ENCODE peak calls at places on chromosomes 5 and 9, in six cellular contexts. H is B cell, S is left lung, Y is Peyer's patch, A is fibroblast of villous mesenchyme, G is K562. X is an unnamed sample.

GRCh38 chr5:55694152-55694830 is 17.8 kb downstream of the SLC38A9 start:
- DNase-seq in H (no peak), S (no peak), Y (no peak), A (peak), G (no peak), X (peak)

GRCh38 chr5:172559004-172559932 is 81.8 kb upstream of the NEURL1B start:
- DNase-seq in H (no peak), S (no peak), Y (no peak), A (peak), G (no peak), X (no peak)

GRCh38 chr5:175878544-175879438 is 7.4 kb downstream of the CPLX2 start:
- DNase-seq in H (no peak), S (peak), Y (no peak), A (no peak), G (peak), X (no peak)

GRCh38 chr9:128969491-128969890 is 22.0 kb downstream of the NUP188 start:
- DNase-seq in H (no peak), S (no peak), Y (no peak), A (peak), G (no peak), X (no peak)

GRCh38 chr5:58077387-58077786 is 382.5 kb downstream of the PLK2 start:
- DNase-seq in H (no peak), S (peak), Y (no peak), A (no peak), G (no peak), X (no peak)

GRCh38 chr9:36789886-36790285 is 217.2 kb downstream of the MELK start:
- DNase-seq in H (no peak), S (no peak), Y (no peak), A (no peak), G (no peak), X (no peak)

GRCh38 chr5:132677191-132677590 is 3.4 kb downstream of the IL4 start:
- DNase-seq in H (no peak), S (peak), Y (peak), A (peak), G (peak), X (no peak)

GRCh38 chr5:110002652-110003051 is 312.9 kb downstream of the MAN2A1 start:
- DNase-seq in H (no peak), S (no peak), Y (no peak), A (no peak), G (no peak), X (no peak)

GRCh38 chr5:105218018-105218417 is 1655.4 kb upstream of the NUDT12 start:
- DNase-seq in H (no peak), S (no peak), Y (no peak), A (no peak), G (no peak), X (no peak)

GRCh38 chr5:90747693-90748092 is 189.1 kb downstream of the ADGRV1 start:
- DNase-seq in H (no peak), S (no peak), Y (no peak), A (no peak), G (no peak), X (no peak)

GRCh38 chr5:60943624-60944023 is 1.2 kb downstream of the ERCC8 start:
- DNase-seq in H (no peak), S (no peak), Y (no peak), A (no peak), G (no peak), X (no peak)

GRCh38 chr5:64505769-64506566 is at the start of gene RGS7BP:
- DNase-seq in H (no peak), S (peak), Y (peak), A (peak), G (no peak), X (no peak)

GRCh38 chr9:115126406-115126805 is 8.4 kb upstream of the TNC start:
- DNase-seq in H (no peak), S (no peak), Y (no peak), A (no peak), G (no peak), X (no peak)

GRCh38 chr9:107819772-107820171 is 330.2 kb upstream of the KLF4 start:
- DNase-seq in H (no peak), S (peak), Y (peak), A (peak), G (no peak), X (no peak)

GRCh38 chr5:14143843-14144585 is 872 bp downstream of the TRIO start:
- DNase-seq in H (peak), S (peak), Y (peak), A (no peak), G (peak), X (peak)

GRCh38 chr5:132907161-132907560 is 33.7 kb downstream of the LEAP2 start:
- DNase-seq in H (no peak), S (no peak), Y (no peak), A (no peak), G (no peak), X (no peak)

GRCh38 chr5:91175708-91176107 is 207.4 kb downstream of the ARRDC3 start:
- DNase-seq in H (no peak), S (no peak), Y (no peak), A (no peak), G (no peak), X (no peak)

DNA sequence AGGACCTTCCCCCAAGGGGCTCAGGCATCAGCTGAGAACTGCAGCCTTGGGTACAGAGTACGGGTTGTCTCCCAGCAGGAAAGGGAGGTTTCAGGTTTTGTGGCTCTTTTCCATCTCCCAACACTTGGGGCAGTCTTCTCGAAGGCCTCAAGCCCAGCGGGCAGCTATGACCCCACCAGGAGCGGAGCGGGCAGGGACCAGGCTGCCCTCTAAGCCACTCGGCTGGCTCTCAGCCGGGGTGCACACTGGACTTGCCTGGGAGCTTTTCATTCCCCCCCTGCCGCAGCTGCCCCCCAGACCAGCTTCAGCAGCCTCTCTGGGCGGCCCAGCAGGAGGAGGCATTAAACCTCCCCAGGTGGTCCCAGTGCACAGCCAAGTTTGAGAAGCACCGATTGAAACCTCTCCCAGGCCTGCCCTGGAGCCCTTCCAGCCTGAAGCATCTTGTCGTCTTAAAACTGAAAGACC is 20.8 kb downstream of the NTNG2 start:
- DNase-seq in H (no peak), S (no peak), Y (peak), A (no peak), G (no peak), X (no peak)
- TF ChIP-seq CTCF in H (no peak), S (no peak), Y (no peak), A (peak), G (peak), X (no peak)

GRCh38 chr9:4553951-4554381 is 63.7 kb downstream of the SLC1A1 start:
- DNase-seq in H (no peak), S (no peak), Y (no peak), A (peak), G (no peak), X (no peak)

GRCh38 chr9:4550777-4551476 is 60.7 kb downstream of the SLC1A1 start:
- DNase-seq in H (no peak), S (no peak), Y (no peak), A (peak), G (no peak), X (no peak)

GRCh38 chr9:4547016-4547415 is 56.7 kb downstream of the SLC1A1 start:
- DNase-seq in H (no peak), S (no peak), Y (no peak), A (peak), G (no peak), X (no peak)

GRCh38 chr9:4549751-4550295 is 59.6 kb downstream of the SLC1A1 start:
- DNase-seq in H (no peak), S (no peak), Y (no peak), A (no peak), G (no peak), X (no peak)

GRCh38 chr9:4548796-4549725 is 58.8 kb downstream of the SLC1A1 start:
- DNase-seq in H (peak), S (no peak), Y (peak), A (no peak), G (peak), X (peak)
- TF ChIP-seq CTCF in H (peak), S (no peak), Y (peak), A (peak), G (peak), X (no peak)

DNA sequence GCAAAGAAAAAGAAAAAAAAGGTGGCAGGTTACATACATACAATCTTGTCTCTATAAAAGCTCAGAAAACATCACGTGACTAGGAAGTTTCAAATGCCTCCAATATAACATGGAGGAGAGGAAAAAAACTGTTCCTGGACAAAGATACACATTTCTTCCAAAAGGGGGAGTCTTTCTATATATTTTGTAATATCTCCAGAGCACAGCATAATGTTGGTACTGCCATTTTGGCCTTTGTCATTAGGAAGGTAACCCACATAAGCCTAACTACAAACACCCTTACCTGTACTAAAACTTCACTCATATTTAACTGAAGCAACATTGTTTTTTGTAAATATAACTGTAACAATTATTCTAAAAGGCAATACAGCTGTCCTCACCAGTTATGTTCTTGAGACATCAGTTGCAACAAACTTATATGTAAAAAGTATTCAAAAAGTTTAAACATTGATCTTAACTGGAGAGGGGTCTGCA is 1.2 kb upstream of the BTF3 start:
- DNase-seq in H (no peak), S (no peak), Y (no peak), A (peak), G (peak), X (no peak)
- TF ChIP-seq CTCF in H (no peak), S (no peak), Y (peak), A (peak), G (no peak), X (no peak)

DNA sequence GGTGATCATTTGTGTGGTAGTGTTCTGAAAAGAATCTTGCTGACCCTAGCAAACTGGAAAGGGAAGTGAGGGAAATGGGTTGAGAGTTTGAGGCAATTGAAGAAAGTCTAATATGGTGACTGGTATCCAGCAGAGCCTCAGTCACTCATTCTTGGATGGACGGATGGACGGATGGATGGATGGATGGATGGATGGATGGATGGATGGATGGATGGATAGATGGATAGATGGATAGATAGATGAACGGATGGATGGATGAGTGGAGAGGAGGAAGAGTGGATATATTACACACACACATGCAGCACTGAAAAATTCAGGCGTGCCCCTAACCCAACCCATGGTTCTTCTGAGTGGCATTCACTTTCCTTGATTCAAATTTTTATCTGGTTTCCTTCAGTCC is 277.6 kb downstream of the EBF1 start:
- DNase-seq in H (no peak), S (no peak), Y (no peak), A (no peak), G (no peak), X (no peak)
- TF ChIP-seq CTCF in H (no peak), S (no peak), Y (no peak), A (no peak), G (no peak), X (no peak)

X was measured in GM20000.